ENCODE peak calls at places on chromosomes 2 and 18, in ten cellular contexts. L is right lobe of liver, D is body of pancreas, B is suprapubic skin, S is upper lobe of left lung, N is stomach, E is adrenal gland, Q is K562, V is Peyer's patch, M is lower leg skin. Z is an unnamed sample.

GRCh38 chr2:239443666-239444567 is 43.1 kb upstream of the HDAC4 start:
- DNase-seq in Q (no peak), D (no peak), V (no peak), M (peak), N (no peak), L (no peak), E (peak), S (no peak), B (no peak), Z (no peak)

GRCh38 chr18:13184396-13184795 is 34.2 kb upstream of the LDLRAD4 start:
- DNase-seq in V (no peak), E (no peak), L (no peak), N (no peak), S (no peak), B (no peak), M (no peak), Q (no peak), D (no peak), Z (no peak)

GRCh38 chr2:134250840-134251461 is 2.9 kb upstream of the MGAT5 start:
- DNase-seq in D (no peak), Q (no peak), S (no peak), B (no peak), M (no peak), V (no peak), E (no peak), N (no peak), L (no peak), Z (no peak)

GRCh38 chr2:53572696-53573095 is 194.9 kb upstream of the CHAC2 start:
- DNase-seq in Q (no peak), V (no peak), M (no peak), B (no peak), D (no peak), L (no peak), S (no peak), N (no peak), E (no peak), Z (no peak)

GRCh38 chr2:102634831-102635241 is 15.5 kb downstream of the SLC9A2 start:
- DNase-seq in V (no peak), S (no peak), M (no peak), L (no peak), D (no peak), E (no peak), Q (peak), B (no peak), N (no peak), Z (no peak)

GRCh38 chr2:17747684-17748452 is 5.7 kb downstream of the SMC6 start:
- DNase-seq in Q (peak), V (no peak), L (no peak), N (no peak), M (no peak), E (no peak), D (no peak), B (no peak), S (no peak), Z (no peak)

GRCh38 chr18:7809978-7810377 is 242.9 kb downstream of the PTPRM start:
- DNase-seq in M (no peak), N (no peak), Q (no peak), V (no peak), L (no peak), E (no peak), B (no peak), D (no peak), S (no peak), Z (no peak)

GRCh38 chr2:161745866-161746614 is 121.8 kb downstream of the SLC4A10 start:
- DNase-seq in M (no peak), S (no peak), D (no peak), N (no peak), Q (no peak), E (no peak), B (no peak), V (no peak), L (no peak), Z (no peak)

GRCh38 chr18:1014951-1015627 is 110.4 kb downstream of the ADCYAP1 start:
- DNase-seq in M (no peak), S (peak), N (no peak), E (no peak), D (no peak), L (no peak), Q (no peak), B (no peak), V (no peak), Z (no peak)

GRCh38 chr2:164696634-164697033 is 75.4 kb upstream of the GRB14 start:
- DNase-seq in S (no peak), B (no peak), D (no peak), M (no peak), N (no peak), Q (no peak), L (no peak), V (no peak), E (no peak), Z (no peak)

GRCh38 chr2:121471571-121472464 is 58.9 kb upstream of the RNU4ATAC start:
- DNase-seq in N (no peak), Q (no peak), S (no peak), L (no peak), D (no peak), B (no peak), E (no peak), V (no peak), M (no peak), Z (no peak)

GRCh38 chr18:63505566-63506335 is 29.0 kb downstream of the SERPINB5 start:
- DNase-seq in B (no peak), M (no peak), E (no peak), D (peak), V (no peak), L (no peak), S (no peak), N (no peak), Q (peak), Z (no peak)

GRCh38 chr2:71505086-71505769 is 51.9 kb downstream of the DYSF start:
- DNase-seq in B (no peak), E (no peak), N (no peak), M (no peak), S (no peak), Q (no peak), L (no peak), D (peak), V (no peak), Z (peak)

GRCh38 chr2:218291318-218291933 is 877 bp downstream of the TMBIM1 start:
- DNase-seq in N (peak), E (no peak), D (no peak), L (peak), S (peak), B (no peak), M (no peak), V (peak), Q (no peak), Z (peak)

GRCh38 chr2:25927357-25927756 is 49.1 kb upstream of the ASXL2 start:
- DNase-seq in D (no peak), N (no peak), V (no peak), M (no peak), L (no peak), B (no peak), E (no peak), S (no peak), Q (no peak), Z (no peak)

DNA sequence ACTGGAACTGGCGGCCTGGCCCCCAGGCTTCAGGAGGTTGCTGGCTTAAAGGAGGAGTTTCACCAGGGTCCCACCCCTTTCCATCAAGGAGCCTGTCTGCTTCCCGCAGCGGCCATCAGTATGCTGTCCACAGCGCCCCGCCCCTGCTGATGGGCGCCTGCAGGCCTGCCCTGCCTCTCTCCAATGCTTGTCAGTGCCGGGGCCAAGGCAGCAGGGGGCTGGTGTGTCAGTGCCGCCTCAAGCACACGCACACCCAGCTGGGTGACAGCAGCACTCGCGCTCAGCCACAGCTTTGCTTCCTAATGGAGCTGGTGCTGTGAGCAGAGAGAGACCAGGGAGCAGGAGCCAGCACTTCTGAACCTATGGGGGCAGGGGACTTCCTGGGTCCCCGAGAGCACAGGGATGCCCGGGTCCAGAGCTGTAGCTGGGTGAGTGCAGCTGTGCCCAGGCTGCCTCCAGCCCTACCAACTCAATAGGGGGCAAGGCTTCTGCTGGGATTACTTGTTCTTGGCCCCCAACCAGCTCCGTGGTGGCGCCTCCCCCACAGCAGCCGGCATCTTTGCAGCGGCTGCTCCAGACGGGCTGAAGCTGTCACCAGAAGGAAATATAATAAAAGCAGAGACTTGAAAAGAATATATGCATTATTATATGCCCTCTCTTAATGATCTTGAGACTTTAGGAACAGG is 377.2 kb upstream of the LRATD1 start:
- DNase-seq in D (no peak), L (no peak), S (no peak), M (no peak), V (no peak), Q (no peak), N (no peak), E (no peak), B (no peak), Z (no peak)
- TF ChIP-seq CTCF in D (no peak), L (no peak), S (no peak), M (no peak), V (no peak), Q (no peak), N (no peak), E (no peak), B (no peak), Z (no peak)

DNA sequence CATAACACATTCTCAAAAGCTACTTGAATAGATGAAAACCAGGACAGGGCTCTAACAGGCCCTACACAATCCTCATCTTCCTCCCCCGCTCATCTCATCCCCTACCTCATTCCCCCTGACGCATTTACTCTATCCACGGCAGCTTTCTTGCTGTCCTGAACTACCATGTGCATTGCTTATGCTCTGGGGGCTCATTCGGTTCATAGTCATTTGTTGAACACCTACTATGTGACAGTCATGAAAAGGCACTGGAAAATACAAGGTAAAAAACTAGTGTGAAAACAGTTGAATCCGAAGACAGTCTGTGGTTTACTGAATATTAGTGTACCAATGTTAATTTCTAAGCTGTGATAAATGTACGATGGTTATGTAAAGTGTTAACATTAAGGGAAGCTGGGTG is 797 bp downstream of the EIPR1 start:
- DNase-seq in B (no peak), N (no peak), S (no peak), E (no peak), Q (no peak), L (no peak), V (no peak), M (peak), D (no peak), Z (no peak)
- H3K4me3 ChIP-seq in B (peak), N (peak), S (no peak), E (peak), Q (peak), L (peak), V (peak), M (peak), D (no peak), Z (peak)

DNA sequence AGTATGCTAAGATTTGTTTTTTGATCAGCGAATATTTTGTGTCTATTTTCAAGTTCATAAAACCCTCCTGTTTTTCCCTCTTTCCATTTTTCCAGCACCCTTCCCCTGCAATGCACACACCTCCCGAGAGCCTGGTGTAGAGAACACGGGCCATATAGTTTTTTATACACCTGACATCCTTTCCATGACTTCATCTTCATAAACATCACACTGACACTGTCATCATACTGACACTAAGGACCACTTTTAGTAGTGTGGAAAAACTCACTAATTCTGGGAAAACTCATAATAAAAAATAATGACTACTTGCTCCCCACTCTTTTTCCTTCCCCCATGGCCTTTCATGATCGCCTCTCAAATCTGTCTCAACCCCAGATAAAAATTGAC is 70.2 kb downstream of the EPHA4 start:
- DNase-seq in Q (no peak), D (no peak), N (no peak), V (no peak), L (no peak), E (no peak), B (no peak), S (no peak), M (no peak), Z (no peak)
- TF ChIP-seq POLR2A in Q (no peak), D (no peak), N (no peak), V (no peak), L (no peak), E (no peak), B (no peak), S (no peak), M (no peak), Z (no peak)

DNA sequence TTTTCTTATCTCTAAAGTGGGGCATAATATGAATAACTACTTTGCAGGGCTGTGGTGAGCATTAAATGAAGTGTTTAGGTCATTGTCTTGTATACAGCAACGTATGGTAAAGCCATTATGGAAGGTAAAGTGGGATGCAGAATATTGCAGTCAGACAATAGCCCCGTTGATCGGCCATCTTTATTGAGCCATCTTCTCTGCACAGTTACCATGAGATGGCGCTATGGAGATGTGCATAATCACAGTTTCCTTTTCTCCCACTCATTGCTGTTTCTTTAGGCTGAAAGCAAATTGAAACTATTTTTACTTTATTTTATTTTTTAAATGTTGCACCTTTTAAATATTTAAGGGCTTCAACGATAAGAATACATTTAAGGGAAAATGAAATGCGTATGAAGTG is 108.9 kb downstream of the THSD7B start:
- DNase-seq in E (no peak), N (no peak), V (no peak), S (no peak), B (no peak), L (no peak), Q (no peak), M (no peak), D (no peak), Z (no peak)
- TF ChIP-seq CTCF in E (peak), N (no peak), V (no peak), S (no peak), B (no peak), L (peak), Q (no peak), M (no peak), D (no peak), Z (peak)

GRCh38 chr2:206390181-206390580 is 53.2 kb upstream of the ADAM23 start:
- DNase-seq in B (no peak), Q (no peak), D (no peak), V (no peak), L (no peak), S (no peak), N (no peak), M (no peak), E (no peak), Z (no peak)
- H3K4me3 ChIP-seq in B (no peak), Q (no peak), D (no peak), V (no peak), L (no peak), S (no peak), N (no peak), M (no peak), E (no peak), Z (no peak)

GRCh38 chr2:47067788-47068407 is 87.2 kb downstream of the STPG4 start:
- DNase-seq in E (no peak), Q (no peak), D (no peak), B (no peak), L (peak), S (no peak), V (no peak), M (no peak), N (no peak), Z (no peak)
- TF ChIP-seq POLR2A in E (no peak), Q (no peak), D (no peak), B (no peak), L (no peak), S (no peak), V (no peak), M (no peak), N (no peak), Z (no peak)

DNA sequence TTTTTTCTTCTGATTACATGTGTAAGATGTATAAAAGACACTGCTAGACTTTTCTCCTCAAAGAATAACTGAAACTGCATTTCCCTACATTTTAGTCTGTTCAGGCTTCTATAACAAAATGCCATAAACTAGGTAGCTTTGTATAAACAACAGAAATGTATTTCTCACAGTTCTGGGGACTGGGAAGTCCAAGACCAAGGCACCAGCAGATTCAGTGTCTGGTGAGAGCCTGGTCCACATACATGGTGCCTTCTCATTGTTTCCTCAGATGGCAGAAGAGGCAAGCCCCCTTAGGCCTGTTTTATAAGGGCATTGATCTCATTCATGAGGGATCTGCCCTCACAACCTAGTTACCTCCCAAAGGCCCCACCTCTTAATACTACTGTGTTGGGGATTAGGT is 71.5 kb downstream of the MAPRE2 start:
- DNase-seq in N (no peak), Q (no peak), L (no peak), E (no peak), M (no peak), D (no peak), S (no peak), B (no peak), V (no peak), Z (no peak)
- TF ChIP-seq CTCF in N (no peak), Q (no peak), L (no peak), E (no peak), M (no peak), D (no peak), S (no peak), B (no peak), V (no peak), Z (no peak)